ENCODE peak calls at places on chromosomes 11 and 22, in eight cellular contexts. T is Caco-2, K is neuronal stem cell, B is PC-9, R is Peyer's patch, N is psoas muscle, P is adipocyte, J is heart right ventricle. A is an unnamed sample.

GRCh38 chr11:1161410-1162152 is 3.8 kb downstream of the MUC5AC start:
- DNase-seq in B (no peak), P (no peak), K (no peak), N (peak; percentile 10), T (no peak), R (no peak), J (no peak), A (no peak)

GRCh38 chr11:70468256-70469230 is 70.2 kb downstream of the CTTN start:
- DNase-seq in R (no peak), T (no peak), B (no peak), K (no peak), N (no peak), P (no peak), J (no peak), A (no peak)

GRCh38 chr11:693415-693831 is 1.6 kb downstream of the DEAF1 start:
- DNase-seq in J (no peak), T (no peak), P (peak; percentile 29), K (no peak), N (no peak), B (no peak), R (no peak), A (peak; percentile 73)

GRCh38 chr11:116457336-116458007 is 315.3 kb downstream of the BUD13 start:
- DNase-seq in K (peak; percentile 41), T (peak; percentile 31), N (no peak), P (no peak), B (no peak), J (no peak), R (no peak), A (no peak)

GRCh38 chr11:121368504-121368903 is 75.9 kb downstream of the SC5D start:
- DNase-seq in B (no peak), P (no peak), T (no peak), N (no peak), J (no peak), K (no peak), R (no peak), A (no peak)

GRCh38 chr22:32995335-32995734 is 62.8 kb downstream of the SYN3 start:
- DNase-seq in R (no peak), J (no peak), T (no peak), N (no peak), B (no peak), P (no peak), K (no peak), A (no peak)

GRCh38 chr11:133078591-133079179 is 453.6 kb downstream of the OPCML start:
- DNase-seq in T (peak; percentile 75), J (peak; percentile 23), P (peak; percentile 69), B (peak; percentile 29), N (peak; percentile 18), K (peak; percentile 58), R (no peak), A (peak; percentile 63)

GRCh38 chr11:2250041-2250440 is 20.3 kb downstream of the ASCL2 start:
- DNase-seq in K (no peak), N (no peak), J (no peak), T (no peak), B (no peak), P (no peak), R (no peak), A (no peak)

GRCh38 chr11:2097356-2097997 is 41.7 kb downstream of the IGF2 start:
- DNase-seq in P (peak; percentile 94), R (no peak), N (peak; percentile 71), T (no peak), J (peak; percentile 77), K (peak; percentile 80), B (no peak), A (no peak)

GRCh38 chr11:46387456-46387855 is 4.1 kb downstream of the CHRM4 start:
- DNase-seq in J (no peak), K (no peak), P (no peak), R (no peak), N (no peak), B (no peak), T (no peak), A (peak; percentile 6)
- H3K27me3 ChIP-seq in J (peaks cover 49% of the 10 kb centered on the region), K (peaks cover 50% of the 10 kb centered on the region), P (peaks cover 11% of the 10 kb centered on the region), R (peaks cover 32% of the 10 kb centered on the region), N (peaks cover 15% of the 10 kb centered on the region), B (peaks cover 22% of the 10 kb centered on the region), T (peaks cover 6% of the 10 kb centered on the region), A (peaks cover 9% of the 10 kb centered on the region)

DNA sequence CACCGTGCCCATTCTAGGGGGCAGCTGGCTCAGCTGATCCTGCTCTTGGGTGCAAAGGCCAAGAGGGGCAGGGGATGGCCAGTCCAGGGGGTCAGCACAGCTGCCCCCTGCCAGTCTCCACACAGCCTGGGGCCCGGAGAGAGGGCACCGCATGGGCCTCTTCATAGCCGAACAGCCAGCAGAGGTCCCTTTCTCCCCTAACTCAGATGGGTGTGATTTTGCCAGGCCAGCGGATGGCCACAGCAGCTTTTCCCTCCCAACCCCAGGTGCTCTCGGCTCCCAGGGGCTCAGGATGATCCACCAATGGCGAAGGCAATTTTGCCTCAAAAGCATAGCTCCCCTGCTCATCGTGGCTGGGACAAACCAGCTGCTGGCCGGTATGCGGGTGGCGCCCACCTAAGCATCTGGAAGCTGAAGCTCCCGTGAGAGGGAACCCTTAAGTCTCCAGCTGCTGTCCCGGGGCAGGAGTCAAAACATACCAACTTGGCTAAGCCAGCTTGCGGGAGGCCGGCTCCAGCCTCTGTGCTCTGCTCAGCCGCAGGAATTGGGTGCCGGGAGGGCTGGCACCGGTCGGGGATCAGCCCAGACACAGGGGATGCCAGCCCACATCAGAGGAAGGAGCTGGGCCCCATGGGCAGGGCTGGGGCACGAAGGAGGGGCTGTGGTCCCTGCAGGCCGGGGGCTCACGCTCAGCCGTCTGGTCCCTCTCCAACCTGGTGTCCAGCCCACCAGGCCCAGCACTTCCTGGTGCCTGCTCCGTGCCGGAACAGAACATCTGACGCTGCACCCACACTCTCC is 30.5 kb upstream of the GNB1L start:
- DNase-seq in K (no peak), N (no peak), R (no peak), P (no peak), T (no peak), B (no peak), J (no peak), A (no peak)
- H3K4me1 ChIP-seq in K (peaks cover 21% of the 10 kb centered on the region), N (peaks cover 3% of the 10 kb centered on the region), R (peaks cover 15% of the 10 kb centered on the region), P (peaks cover 32% of the 10 kb centered on the region), T (peaks cover 31% of the 10 kb centered on the region), B (peaks cover 37% of the 10 kb centered on the region), J (peaks cover 4% of the 10 kb centered on the region), A (peaks cover 21% of the 10 kb centered on the region)

GRCh38 chr11:33936057-33936456 is 44.2 kb upstream of the LMO2 start:
- DNase-seq in T (no peak), N (no peak), J (no peak), P (no peak), B (no peak), K (no peak), R (no peak), A (no peak)
- H3K4me3 ChIP-seq in T (no peak overlapping the region), N (no peak overlapping the region), J (no peak overlapping the region), P (no peak overlapping the region), B (no peak overlapping the region), K (no peak overlapping the region), R (no peak overlapping the region), A (no peak overlapping the region)

GRCh38 chr11:17518366-17518765 is 25.9 kb downstream of the USH1C start:
- DNase-seq in P (no peak), K (no peak), B (no peak), T (no peak), N (no peak), R (no peak), J (no peak), A (no peak)
- H3K27me3 ChIP-seq in P (peaks cover 48% of the 10 kb centered on the region), K (peaks cover 30% of the 10 kb centered on the region), B (peaks cover 46% of the 10 kb centered on the region), T (no peaks in the 10 kb centered on the region), N (no peaks in the 10 kb centered on the region), R (no peaks in the 10 kb centered on the region), J (no peaks in the 10 kb centered on the region), A (no peaks in the 10 kb centered on the region)

GRCh38 chr11:35041070-35041554 is 97.9 kb upstream of the CD44 start:
- DNase-seq in P (no peak), N (no peak), K (no peak), B (no peak), R (no peak), T (no peak), J (no peak), A (no peak)
- H3K4me1 ChIP-seq in P (peaks cover 18% of the 10 kb centered on the region), N (peaks cover 42% of the 10 kb centered on the region), K (no peaks in the 10 kb centered on the region), B (peaks cover 58% of the 10 kb centered on the region), R (peaks cover 3% of the 10 kb centered on the region), T (peaks cover 9% of the 10 kb centered on the region), J (no peaks in the 10 kb centered on the region), A (no peaks in the 10 kb centered on the region)

GRCh38 chr11:58561394-58562102 is 14.1 kb downstream of the LPXN start:
- DNase-seq in K (no peak), T (no peak), R (no peak), P (no peak), N (no peak), J (no peak), B (no peak), A (no peak)

GRCh38 chr11:58567889-58568512 is 7.7 kb downstream of the LPXN start:
- DNase-seq in P (peak; percentile 75), N (peak; percentile 40), T (peak; percentile 73), J (peak; percentile 31), B (peak; percentile 52), R (peak; percentile 67), K (peak; percentile 54), A (peak; percentile 74)

GRCh38 chr11:58560842-58561241 is 14.8 kb downstream of the LPXN start:
- DNase-seq in P (no peak), T (no peak), K (no peak), R (no peak), J (no peak), N (no peak), B (no peak), A (no peak)

GRCh38 chr11:58562375-58562800 is 13.3 kb downstream of the LPXN start:
- DNase-seq in R (no peak), N (no peak), T (no peak), P (no peak), J (no peak), K (no peak), B (no peak), A (no peak)

GRCh38 chr11:58564226-58564625 is 11.4 kb downstream of the LPXN start:
- DNase-seq in N (no peak), P (no peak), J (no peak), R (no peak), K (no peak), T (no peak), B (no peak), A (no peak)
- H3K4me3 ChIP-seq in N (no peak overlapping the region), P (no peak overlapping the region), J (no peak overlapping the region), R (no peak overlapping the region), K (no peak overlapping the region), T (no peak overlapping the region), B (no peak overlapping the region), A (no peak overlapping the region)

DNA sequence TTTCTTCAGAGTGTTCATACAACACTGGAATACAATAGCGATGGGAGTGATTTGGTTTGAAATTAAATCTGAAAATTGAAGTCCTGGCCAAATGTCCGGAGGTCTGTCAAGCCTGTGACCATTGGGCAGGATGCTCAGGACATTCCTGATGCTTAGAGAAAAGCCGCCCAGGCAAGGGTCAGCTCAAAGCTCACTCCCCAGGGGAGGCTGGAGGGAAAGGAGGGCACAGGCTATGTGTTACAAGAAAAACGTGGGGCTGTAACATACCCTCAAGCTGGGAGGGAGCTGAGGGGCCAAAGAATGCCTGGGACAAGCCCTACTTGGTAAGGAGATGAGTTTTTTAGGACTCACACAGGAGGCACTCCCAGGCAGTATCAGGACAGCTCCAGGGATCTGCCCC is 500.3 kb downstream of the BRD1 start:
- DNase-seq in T (no peak), J (no peak), B (no peak), N (no peak), K (no peak), R (no peak), P (no peak), A (no peak)
- H3K27me3 ChIP-seq in T (peaks cover 1% of the 10 kb centered on the region), J (peaks cover 30% of the 10 kb centered on the region), B (peaks cover 100% of the 10 kb centered on the region), N (no peaks in the 10 kb centered on the region), K (peaks cover 4% of the 10 kb centered on the region), R (no peaks in the 10 kb centered on the region), P (no peaks in the 10 kb centered on the region), A (peaks cover 12% of the 10 kb centered on the region)

GRCh38 chr22:45320326-45320976 is 10.7 kb downstream of the FAM118A start:
- DNase-seq in N (peak; percentile 33), P (no peak), T (no peak), R (no peak), J (no peak), B (no peak), K (no peak), A (no peak)
- H3K4me1 ChIP-seq in N (peaks cover 51% of the 10 kb centered on the region), P (peaks cover 38% of the 10 kb centered on the region), T (peaks cover 28% of the 10 kb centered on the region), R (peaks cover 31% of the 10 kb centered on the region), J (peaks cover 3% of the 10 kb centered on the region), B (no peaks in the 10 kb centered on the region), K (peaks cover 13% of the 10 kb centered on the region), A (no peaks in the 10 kb centered on the region)